ENCODE peak calls at places on chromosomes 12 and 14, in ten cellular contexts. One of them, this sample, is unnamed.

GRCh38 chr14:92759300-92759678 is 10.9 kb upstream of the LGMN start:
- DNase-seq in pancreas: no peak
- DNase-seq in GM13976: no peak
- DNase-seq in HCT116: no peak
- DNase-seq in lower lobe of right lung: no peak
- DNase-seq in MM.1S: peak
- DNase-seq in thoracic aorta: no peak
- DNase-seq in left lung: no peak
- DNase-seq in tibial artery: no peak
- DNase-seq in CD8-positive, alpha-beta T cell: no peak
- DNase-seq in this sample: no peak

GRCh38 chr12:4121506-4122020 is 152.0 kb upstream of the CCND2 start:
- DNase-seq in GM13976: no peak
- DNase-seq in tibial artery: no peak
- DNase-seq in thoracic aorta: no peak
- DNase-seq in MM.1S: no peak
- DNase-seq in left lung: no peak
- DNase-seq in lower lobe of right lung: no peak
- DNase-seq in CD8-positive, alpha-beta T cell: no peak
- DNase-seq in pancreas: no peak
- DNase-seq in HCT116: no peak
- DNase-seq in this sample: no peak

GRCh38 chr14:39395555-39396254 is 36.5 kb downstream of the FBXO33 start:
- DNase-seq in pancreas: no peak
- DNase-seq in tibial artery: no peak
- DNase-seq in lower lobe of right lung: no peak
- DNase-seq in GM13976: no peak
- DNase-seq in left lung: no peak
- DNase-seq in CD8-positive, alpha-beta T cell: no peak
- DNase-seq in MM.1S: no peak
- DNase-seq in HCT116: no peak
- DNase-seq in thoracic aorta: no peak
- DNase-seq in this sample: no peak

GRCh38 chr12:4027412-4027811 is 154.2 kb upstream of the PARP11 start:
- DNase-seq in lower lobe of right lung: peak
- DNase-seq in MM.1S: no peak
- DNase-seq in pancreas: no peak
- DNase-seq in left lung: no peak
- DNase-seq in thoracic aorta: no peak
- DNase-seq in CD8-positive, alpha-beta T cell: peak
- DNase-seq in tibial artery: no peak
- DNase-seq in GM13976: no peak
- DNase-seq in HCT116: no peak
- DNase-seq in this sample: no peak

GRCh38 chr12:12505544-12506501 is 56.8 kb downstream of the DUSP16 start:
- DNase-seq in pancreas: no peak
- DNase-seq in tibial artery: no peak
- DNase-seq in lower lobe of right lung: no peak
- DNase-seq in GM13976: peak
- DNase-seq in HCT116: no peak
- DNase-seq in thoracic aorta: no peak
- DNase-seq in MM.1S: no peak
- DNase-seq in left lung: no peak
- DNase-seq in CD8-positive, alpha-beta T cell: no peak
- DNase-seq in this sample: peak

GRCh38 chr12:6548556-6549378 is 7.1 kb downstream of the IFFO1 start:
- DNase-seq in left lung: peak
- DNase-seq in lower lobe of right lung: no peak
- DNase-seq in tibial artery: no peak
- DNase-seq in MM.1S: no peak
- DNase-seq in CD8-positive, alpha-beta T cell: no peak
- DNase-seq in pancreas: no peak
- DNase-seq in thoracic aorta: no peak
- DNase-seq in HCT116: no peak
- DNase-seq in GM13976: no peak
- DNase-seq in this sample: no peak

GRCh38 chr12:57049047-57049446 is 882 bp downstream of the MYO1A start:
- DNase-seq in thoracic aorta: no peak
- DNase-seq in pancreas: no peak
- DNase-seq in GM13976: no peak
- DNase-seq in lower lobe of right lung: no peak
- DNase-seq in tibial artery: no peak
- DNase-seq in left lung: no peak
- DNase-seq in CD8-positive, alpha-beta T cell: no peak
- DNase-seq in MM.1S: no peak
- DNase-seq in HCT116: no peak
- DNase-seq in this sample: no peak

GRCh38 chr14:80124794-80125193 is 86.5 kb downstream of the DIO2 start:
- DNase-seq in left lung: no peak
- DNase-seq in MM.1S: no peak
- DNase-seq in HCT116: no peak
- DNase-seq in pancreas: no peak
- DNase-seq in thoracic aorta: no peak
- DNase-seq in lower lobe of right lung: no peak
- DNase-seq in tibial artery: no peak
- DNase-seq in GM13976: no peak
- DNase-seq in CD8-positive, alpha-beta T cell: no peak
- DNase-seq in this sample: no peak

GRCh38 chr12:111692575-111693210 is 6.8 kb downstream of the ACAD10 start:
- DNase-seq in CD8-positive, alpha-beta T cell: no peak
- DNase-seq in left lung: no peak
- DNase-seq in MM.1S: no peak
- DNase-seq in thoracic aorta: no peak
- DNase-seq in lower lobe of right lung: no peak
- DNase-seq in tibial artery: no peak
- DNase-seq in pancreas: no peak
- DNase-seq in GM13976: peak
- DNase-seq in HCT116: no peak
- DNase-seq in this sample: no peak

GRCh38 chr14:65320661-65321308 is 91.7 kb upstream of the FUT8 start:
- DNase-seq in tibial artery: no peak
- DNase-seq in CD8-positive, alpha-beta T cell: no peak
- DNase-seq in GM13976: no peak
- DNase-seq in HCT116: no peak
- DNase-seq in MM.1S: no peak
- DNase-seq in pancreas: no peak
- DNase-seq in left lung: no peak
- DNase-seq in lower lobe of right lung: no peak
- DNase-seq in thoracic aorta: no peak
- DNase-seq in this sample: no peak

GRCh38 chr14:50521912-50522341 is 10.4 kb downstream of the MAP4K5 start:
- DNase-seq in lower lobe of right lung: no peak
- DNase-seq in GM13976: peak
- DNase-seq in CD8-positive, alpha-beta T cell: no peak
- DNase-seq in MM.1S: peak
- DNase-seq in HCT116: no peak
- DNase-seq in left lung: no peak
- DNase-seq in thoracic aorta: no peak
- DNase-seq in pancreas: no peak
- DNase-seq in tibial artery: no peak
- DNase-seq in this sample: peak

GRCh38 chr12:38053113-38053512 is 263.5 kb upstream of the ALG10B start:
- DNase-seq in CD8-positive, alpha-beta T cell: no peak
- DNase-seq in MM.1S: no peak
- DNase-seq in HCT116: no peak
- DNase-seq in thoracic aorta: no peak
- DNase-seq in lower lobe of right lung: no peak
- DNase-seq in tibial artery: no peak
- DNase-seq in GM13976: no peak
- DNase-seq in pancreas: no peak
- DNase-seq in left lung: no peak
- DNase-seq in this sample: no peak

GRCh38 chr14:28542040-28542439 is 224.5 kb upstream of the FOXG1 start:
- DNase-seq in left lung: no peak
- DNase-seq in tibial artery: no peak
- DNase-seq in HCT116: no peak
- DNase-seq in lower lobe of right lung: no peak
- DNase-seq in pancreas: no peak
- DNase-seq in CD8-positive, alpha-beta T cell: no peak
- DNase-seq in MM.1S: no peak
- DNase-seq in GM13976: no peak
- DNase-seq in thoracic aorta: no peak
- DNase-seq in this sample: no peak

GRCh38 chr14:104968541-104969401 is 9.4 kb downstream of the AHNAK2 start:
- DNase-seq in pancreas: no peak
- DNase-seq in HCT116: no peak
- DNase-seq in thoracic aorta: no peak
- DNase-seq in MM.1S: no peak
- DNase-seq in tibial artery: peak
- DNase-seq in left lung: peak
- DNase-seq in GM13976: no peak
- DNase-seq in CD8-positive, alpha-beta T cell: no peak
- DNase-seq in lower lobe of right lung: peak
- DNase-seq in this sample: no peak
- TF ChIP-seq CTCF in pancreas: no peak
- TF ChIP-seq CTCF in HCT116: no peak
- TF ChIP-seq CTCF in thoracic aorta: no peak
- TF ChIP-seq CTCF in MM.1S: no peak
- TF ChIP-seq CTCF in tibial artery: peak
- TF ChIP-seq CTCF in left lung: no peak
- TF ChIP-seq CTCF in GM13976: no peak
- TF ChIP-seq CTCF in CD8-positive, alpha-beta T cell: no peak
- TF ChIP-seq CTCF in lower lobe of right lung: no peak
- TF ChIP-seq CTCF in this sample: no peak

DNA sequence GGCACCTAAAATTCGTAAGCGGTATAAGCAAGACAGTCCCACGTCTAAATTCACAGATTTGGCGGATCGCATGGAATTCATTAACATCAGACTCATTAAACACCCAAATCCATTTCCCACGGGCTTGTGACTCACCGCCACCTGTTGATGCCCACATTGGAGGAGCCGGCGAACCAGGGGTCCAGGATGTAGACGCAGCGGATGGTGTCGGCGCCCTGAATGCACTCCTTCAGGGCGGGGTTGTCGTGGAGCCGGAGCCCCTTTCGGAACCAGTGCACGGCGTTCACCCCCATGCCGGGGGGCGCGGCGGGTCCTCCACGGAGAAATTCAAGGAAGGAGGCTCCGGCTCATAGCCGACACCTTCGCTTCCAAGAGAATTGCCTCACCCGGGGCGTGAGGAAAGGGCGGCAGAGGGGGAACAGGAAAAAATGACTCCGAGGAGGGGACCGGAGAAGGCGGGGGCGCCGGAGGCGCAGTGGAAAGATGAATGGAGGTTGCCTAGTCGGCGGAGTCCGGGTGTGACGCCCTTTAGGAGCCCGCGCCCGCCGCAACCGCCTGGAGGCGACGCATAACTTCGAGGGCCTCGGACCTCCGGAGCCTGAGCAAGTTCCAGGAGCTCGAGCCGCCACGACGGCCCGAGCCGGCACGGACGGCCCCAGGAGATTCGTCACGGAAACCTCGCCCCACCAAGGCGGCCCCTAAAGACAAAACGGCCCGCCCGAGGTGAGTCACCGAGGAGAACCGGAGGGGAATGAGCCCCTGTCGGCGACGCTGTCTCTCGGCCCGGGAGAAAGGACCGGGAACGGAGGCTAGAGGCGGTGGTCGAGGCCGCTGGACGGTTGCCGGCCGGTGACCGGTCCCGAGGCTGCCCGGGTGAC is 441 bp downstream of the CRY1 start:
- DNase-seq in MM.1S: peak
- DNase-seq in CD8-positive, alpha-beta T cell: peak
- DNase-seq in HCT116: no peak
- DNase-seq in lower lobe of right lung: peak
- DNase-seq in thoracic aorta: peak
- DNase-seq in left lung: peak
- DNase-seq in GM13976: no peak
- DNase-seq in tibial artery: no peak
- DNase-seq in pancreas: peak
- DNase-seq in this sample: no peak
- TF ChIP-seq CTCF in MM.1S: no peak
- TF ChIP-seq CTCF in CD8-positive, alpha-beta T cell: no peak
- TF ChIP-seq CTCF in HCT116: no peak
- TF ChIP-seq CTCF in lower lobe of right lung: no peak
- TF ChIP-seq CTCF in thoracic aorta: no peak
- TF ChIP-seq CTCF in left lung: no peak
- TF ChIP-seq CTCF in GM13976: no peak
- TF ChIP-seq CTCF in tibial artery: no peak
- TF ChIP-seq CTCF in pancreas: no peak
- TF ChIP-seq CTCF in this sample: no peak

GRCh38 chr14:103770902-103771301 is 55.3 kb downstream of the ZFYVE21 start:
- DNase-seq in lower lobe of right lung: no peak
- DNase-seq in pancreas: no peak
- DNase-seq in GM13976: no peak
- DNase-seq in left lung: no peak
- DNase-seq in thoracic aorta: no peak
- DNase-seq in tibial artery: no peak
- DNase-seq in MM.1S: no peak
- DNase-seq in CD8-positive, alpha-beta T cell: no peak
- DNase-seq in HCT116: no peak
- DNase-seq in this sample: no peak
- TF ChIP-seq CTCF in lower lobe of right lung: no peak
- TF ChIP-seq CTCF in pancreas: no peak
- TF ChIP-seq CTCF in GM13976: no peak
- TF ChIP-seq CTCF in left lung: no peak
- TF ChIP-seq CTCF in thoracic aorta: no peak
- TF ChIP-seq CTCF in tibial artery: no peak
- TF ChIP-seq CTCF in MM.1S: no peak
- TF ChIP-seq CTCF in CD8-positive, alpha-beta T cell: no peak
- TF ChIP-seq CTCF in HCT116: no peak
- TF ChIP-seq CTCF in this sample: peak

GRCh38 chr12:87690236-87690810 is 338.9 kb downstream of the C12orf50 start:
- DNase-seq in left lung: no peak
- DNase-seq in HCT116: no peak
- DNase-seq in CD8-positive, alpha-beta T cell: no peak
- DNase-seq in tibial artery: no peak
- DNase-seq in MM.1S: no peak
- DNase-seq in thoracic aorta: no peak
- DNase-seq in lower lobe of right lung: no peak
- DNase-seq in pancreas: no peak
- DNase-seq in GM13976: no peak
- DNase-seq in this sample: no peak

GRCh38 chr12:87689196-87689595 is 340.0 kb downstream of the C12orf50 start:
- DNase-seq in HCT116: no peak
- DNase-seq in MM.1S: no peak
- DNase-seq in left lung: no peak
- DNase-seq in lower lobe of right lung: no peak
- DNase-seq in GM13976: no peak
- DNase-seq in pancreas: no peak
- DNase-seq in tibial artery: no peak
- DNase-seq in thoracic aorta: no peak
- DNase-seq in CD8-positive, alpha-beta T cell: no peak
- DNase-seq in this sample: no peak

GRCh38 chr12:87685696-87686095 is 343.5 kb downstream of the C12orf50 start:
- DNase-seq in HCT116: no peak
- DNase-seq in pancreas: no peak
- DNase-seq in lower lobe of right lung: no peak
- DNase-seq in left lung: no peak
- DNase-seq in MM.1S: no peak
- DNase-seq in CD8-positive, alpha-beta T cell: no peak
- DNase-seq in GM13976: no peak
- DNase-seq in tibial artery: no peak
- DNase-seq in thoracic aorta: no peak
- DNase-seq in this sample: no peak

DNA sequence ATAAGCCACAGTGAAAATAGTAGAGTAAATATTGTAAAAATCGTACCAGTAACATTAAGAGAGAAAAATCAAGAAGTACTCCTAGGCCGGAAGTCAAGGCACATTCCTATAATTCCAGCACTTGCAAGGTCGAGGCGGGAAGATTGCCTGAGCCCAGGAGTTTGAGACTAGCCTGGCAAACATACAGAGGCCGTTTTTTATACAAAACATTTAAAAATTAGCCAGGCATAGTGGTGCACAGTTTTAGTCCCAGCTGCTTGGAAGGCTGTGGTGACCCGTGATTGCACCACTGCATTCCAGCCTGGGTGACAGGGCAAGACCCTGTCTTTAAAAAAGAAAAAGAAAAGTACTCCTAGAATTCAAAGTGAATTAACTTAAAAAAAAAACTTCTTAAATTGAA is 341.8 kb downstream of the C12orf50 start:
- DNase-seq in HCT116: no peak
- DNase-seq in CD8-positive, alpha-beta T cell: no peak
- DNase-seq in left lung: no peak
- DNase-seq in lower lobe of right lung: no peak
- DNase-seq in pancreas: no peak
- DNase-seq in tibial artery: no peak
- DNase-seq in thoracic aorta: no peak
- DNase-seq in GM13976: no peak
- DNase-seq in MM.1S: no peak
- DNase-seq in this sample: no peak
- TF ChIP-seq CTCF in HCT116: no peak
- TF ChIP-seq CTCF in CD8-positive, alpha-beta T cell: no peak
- TF ChIP-seq CTCF in left lung: no peak
- TF ChIP-seq CTCF in lower lobe of right lung: no peak
- TF ChIP-seq CTCF in pancreas: no peak
- TF ChIP-seq CTCF in tibial artery: no peak
- TF ChIP-seq CTCF in thoracic aorta: no peak
- TF ChIP-seq CTCF in GM13976: no peak
- TF ChIP-seq CTCF in MM.1S: no peak
- TF ChIP-seq CTCF in this sample: no peak